ENCODE peak calls at places on chromosomes 4 and X, in four cellular contexts. One of them, this sample, is unnamed.

GRCh38 chrX:16930392-16930791 is 16.1 kb upstream of the REPS2 start:
- DNase-seq in neuronal stem cell: no peak
- DNase-seq in mesenchymal stem cell: no peak
- DNase-seq in H1: no peak
- DNase-seq in this sample: peak; percentile 95

GRCh38 chr4:14653338-14653737 is 348.9 kb upstream of the CPEB2 start:
- DNase-seq in mesenchymal stem cell: no peak
- DNase-seq in H1: no peak
- DNase-seq in neuronal stem cell: no peak
- DNase-seq in this sample: no peak

GRCh38 chr4:1401409-1402020 is 4.7 kb downstream of the NKX1-1 start:
- DNase-seq in H1: no peak
- DNase-seq in neuronal stem cell: no peak
- DNase-seq in mesenchymal stem cell: no peak
- DNase-seq in this sample: no peak

GRCh38 chrX:33465137-33465536 is 253.8 kb upstream of the DMD start:
- DNase-seq in H1: no peak
- DNase-seq in mesenchymal stem cell: no peak
- DNase-seq in neuronal stem cell: no peak
- DNase-seq in this sample: no peak

GRCh38 chrX:42459735-42460134 is 318.2 kb downstream of the PPP1R2C start:
- DNase-seq in mesenchymal stem cell: no peak
- DNase-seq in neuronal stem cell: no peak
- DNase-seq in H1: no peak
- DNase-seq in this sample: no peak

GRCh38 chrX:45619290-45619689 is 418.6 kb upstream of the DIPK2B start:
- DNase-seq in H1: no peak
- DNase-seq in neuronal stem cell: no peak
- DNase-seq in mesenchymal stem cell: peak; percentile 57
- DNase-seq in this sample: no peak

GRCh38 chrX:23331701-23332100 is 2.9 kb upstream of the PTCHD1 start:
- DNase-seq in neuronal stem cell: no peak
- DNase-seq in mesenchymal stem cell: no peak
- DNase-seq in H1: peak; percentile 47
- DNase-seq in this sample: no peak

GRCh38 chrX:71941771-71942170 is 31.1 kb downstream of the NHSL2 start:
- DNase-seq in neuronal stem cell: no peak
- DNase-seq in H1: no peak
- DNase-seq in mesenchymal stem cell: peak; percentile 83
- DNase-seq in this sample: no peak

GRCh38 chr4:181289203-181289602 is 954.0 kb upstream of the TENM3 start:
- DNase-seq in H1: no peak
- DNase-seq in mesenchymal stem cell: no peak
- DNase-seq in neuronal stem cell: no peak
- DNase-seq in this sample: no peak

GRCh38 chr4:89438102-89438831 is 130.7 kb upstream of the GPRIN3 start:
- DNase-seq in mesenchymal stem cell: peak; percentile 67
- DNase-seq in neuronal stem cell: no peak
- DNase-seq in H1: peak; percentile 78
- DNase-seq in this sample: peak; percentile 41

GRCh38 chr4:41882622-41883347 is 52.4 kb upstream of the TMEM33 start:
- DNase-seq in mesenchymal stem cell: peak; percentile 33
- DNase-seq in neuronal stem cell: no peak
- DNase-seq in H1: peak; percentile 67
- DNase-seq in this sample: peak; percentile 64

GRCh38 chr4:156656911-156657310 is 314.7 kb downstream of the PDGFC start:
- DNase-seq in H1: no peak
- DNase-seq in mesenchymal stem cell: no peak
- DNase-seq in neuronal stem cell: no peak
- DNase-seq in this sample: no peak

GRCh38 chr4:85610450-85610849 is 135.5 kb downstream of the ARHGAP24 start:
- DNase-seq in H1: no peak
- DNase-seq in mesenchymal stem cell: no peak
- DNase-seq in neuronal stem cell: no peak
- DNase-seq in this sample: no peak

GRCh38 chr4:107392951-107393350 is 327.1 kb downstream of the PAPSS1 start:
- DNase-seq in H1: no peak
- DNase-seq in neuronal stem cell: no peak
- DNase-seq in mesenchymal stem cell: peak; percentile 43
- DNase-seq in this sample: no peak

GRCh38 chrX:100410901-100411801 is 1.1 kb upstream of the PCDH19 start:
- DNase-seq in neuronal stem cell: no peak
- DNase-seq in mesenchymal stem cell: no peak
- DNase-seq in H1: peak; percentile 50
- DNase-seq in this sample: no peak

GRCh38 chrX:110418220-110418856 is 59.7 kb downstream of the RTL9 start:
- DNase-seq in mesenchymal stem cell: peak; percentile 85
- DNase-seq in neuronal stem cell: no peak
- DNase-seq in H1: no peak
- DNase-seq in this sample: no peak

GRCh38 chr4:152385551-152385950 is 150.3 kb downstream of the FBXW7 start:
- DNase-seq in mesenchymal stem cell: peak; percentile 33
- DNase-seq in neuronal stem cell: no peak
- DNase-seq in H1: no peak
- DNase-seq in this sample: no peak

GRCh38 chr4:1984406-1985191 is 24.2 kb downstream of the NELFA start:
- DNase-seq in H1: no peak
- DNase-seq in neuronal stem cell: no peak
- DNase-seq in mesenchymal stem cell: no peak
- DNase-seq in this sample: no peak

GRCh38 chrX:153551135-153551534 is 33.7 kb downstream of the ATP2B3 start:
- DNase-seq in neuronal stem cell: no peak
- DNase-seq in mesenchymal stem cell: peak; percentile 11
- DNase-seq in H1: no peak
- DNase-seq in this sample: peak; percentile 69

GRCh38 chr4:114599231-114600065 is 841 bp downstream of the UGT8 start:
- DNase-seq in mesenchymal stem cell: peak; percentile 11
- DNase-seq in H1: peak; percentile 78
- DNase-seq in neuronal stem cell: peak; percentile 30
- DNase-seq in this sample: no peak

GRCh38 chr4:114600672-114601071 is 2.1 kb downstream of the UGT8 start:
- DNase-seq in H1: no peak
- DNase-seq in neuronal stem cell: no peak
- DNase-seq in mesenchymal stem cell: peak; percentile 1
- DNase-seq in this sample: no peak

GRCh38 chr4:114601304-114602052 is 2.9 kb downstream of the UGT8 start:
- DNase-seq in mesenchymal stem cell: no peak
- DNase-seq in H1: no peak
- DNase-seq in neuronal stem cell: no peak
- DNase-seq in this sample: no peak

GRCh38 chr4:114598191-114599121 is at the start of gene UGT8:
- DNase-seq in mesenchymal stem cell: peak; percentile 20
- DNase-seq in neuronal stem cell: peak; percentile 64
- DNase-seq in H1: peak; percentile 84
- DNase-seq in this sample: no peak

DNA sequence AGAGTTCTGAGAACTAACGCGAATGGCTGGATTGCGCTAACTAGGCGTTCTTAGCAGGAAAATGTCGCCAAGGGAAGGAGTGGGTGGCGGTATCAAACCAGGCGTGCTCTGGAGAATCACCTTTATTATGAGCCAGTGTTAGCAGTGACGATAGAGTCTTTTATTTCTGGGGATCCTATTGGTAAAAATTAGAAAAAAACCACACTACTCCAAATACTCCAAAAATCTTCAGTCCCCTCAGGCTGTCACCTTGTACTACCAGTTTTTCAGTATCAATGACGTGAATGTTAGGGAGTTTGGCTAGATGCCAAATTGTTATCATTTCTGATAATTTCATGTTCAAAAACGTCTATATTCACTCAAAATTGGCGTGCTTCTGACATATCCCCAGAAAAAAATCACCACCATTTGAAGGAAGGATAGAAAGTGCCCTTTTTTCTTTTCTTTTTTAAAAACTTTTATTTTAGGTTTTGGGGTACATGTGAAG is 1.5 kb downstream of the UGT8 start:
- DNase-seq in neuronal stem cell: no peak
- DNase-seq in H1: no peak
- DNase-seq in mesenchymal stem cell: no peak
- DNase-seq in this sample: peak; percentile 11
- H3K4me3 ChIP-seq in neuronal stem cell: no peak overlapping the region
- H3K4me3 ChIP-seq in H1: peak overlapping the region; percentile 95
- H3K4me3 ChIP-seq in mesenchymal stem cell: peak overlapping the region; percentile 74
- H3K4me3 ChIP-seq in this sample: no peak overlapping the region

GRCh38 chrX:24646745-24647182 is 383 bp downstream of the PCYT1B start:
- DNase-seq in mesenchymal stem cell: peak; percentile 20
- DNase-seq in H1: no peak
- DNase-seq in neuronal stem cell: peak; percentile 37
- DNase-seq in this sample: peak; percentile 39
- H2BK12ac ChIP-seq in mesenchymal stem cell: no peak overlapping the region
- H2BK12ac ChIP-seq in H1: peak overlapping the region; percentile 84
- H2BK12ac ChIP-seq in neuronal stem cell: no peak overlapping the region
- H2BK12ac ChIP-seq in this sample: no peak overlapping the region

GRCh38 chrX:9312922-9313867 is 151.7 kb upstream of the TBL1X start:
- DNase-seq in neuronal stem cell: no peak
- DNase-seq in H1: peak; percentile 79
- DNase-seq in mesenchymal stem cell: no peak
- DNase-seq in this sample: no peak
- H3K4me2 ChIP-seq in neuronal stem cell: no peak overlapping the region
- H3K4me2 ChIP-seq in H1: no peak overlapping the region
- H3K4me2 ChIP-seq in mesenchymal stem cell: no peak overlapping the region
- H3K4me2 ChIP-seq in this sample: no peak overlapping the region

DNA sequence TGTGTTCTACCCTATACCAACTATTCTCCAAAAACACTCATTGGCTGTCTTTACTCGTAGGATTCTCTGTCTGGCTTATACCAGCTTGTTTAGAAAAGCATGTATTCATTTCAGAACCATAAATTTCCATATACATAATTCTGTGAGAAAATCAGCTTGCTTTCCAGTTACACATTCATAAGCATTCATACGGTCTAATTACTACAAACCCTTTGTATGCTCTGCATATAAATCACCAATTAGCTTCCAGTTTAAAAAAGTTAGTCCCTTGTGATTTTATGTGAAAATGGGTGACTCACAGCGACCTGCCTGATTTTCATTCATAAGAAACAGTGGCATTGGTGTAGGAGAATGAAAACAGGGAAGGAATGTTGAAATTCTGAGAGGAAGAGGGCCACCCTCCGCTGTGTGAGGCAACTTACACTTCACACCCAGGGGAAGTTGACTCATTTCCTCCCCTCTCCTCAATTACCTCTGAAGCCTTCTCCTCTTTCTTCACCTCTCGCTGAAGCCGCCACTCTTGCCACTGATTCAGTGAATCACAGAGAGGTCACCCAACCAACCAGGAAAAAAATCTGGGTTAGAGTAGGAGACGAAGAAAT is 63.4 kb downstream of the MEPE start:
- DNase-seq in H1: no peak
- DNase-seq in mesenchymal stem cell: peak; percentile 83
- DNase-seq in neuronal stem cell: no peak
- DNase-seq in this sample: peak; percentile 45
- H3K4me3 ChIP-seq in H1: no peak overlapping the region
- H3K4me3 ChIP-seq in mesenchymal stem cell: no peak overlapping the region
- H3K4me3 ChIP-seq in neuronal stem cell: no peak overlapping the region
- H3K4me3 ChIP-seq in this sample: no peak overlapping the region

GRCh38 chr4:76459291-76459723 is 24.3 kb downstream of the SHROOM3 start:
- DNase-seq in mesenchymal stem cell: peak; percentile 71
- DNase-seq in neuronal stem cell: peak; percentile 97
- DNase-seq in H1: no peak
- DNase-seq in this sample: peak; percentile 95
- H2BK12ac ChIP-seq in mesenchymal stem cell: no peak overlapping the region
- H2BK12ac ChIP-seq in neuronal stem cell: no peak overlapping the region
- H2BK12ac ChIP-seq in H1: peak overlapping the region; percentile 77
- H2BK12ac ChIP-seq in this sample: peak overlapping the region; percentile 48